ENCODE peak calls at places on chromosome 17, in four cellular contexts. A, J, M and O are unnamed samples.

GRCh38 chr17:1315891-1316403 is 36.5 kb downstream of the TRARG1 start:
- DNase-seq in A (no peak), J (no peak), M (no peak), O (peak; percentile 69)

GRCh38 chr17:31593806-31594205 is 202.3 kb downstream of the RAB11FIP4 start:
- DNase-seq in A (peak; percentile 97), J (no peak), M (no peak), O (peak; percentile 52)

GRCh38 chr17:4204676-4205075 is 59.1 kb downstream of the ANKFY1 start:
- DNase-seq in A (no peak), J (peak; percentile 24), M (peak; percentile 22), O (no peak)

GRCh38 chr17:57305329-57305728 is 49.0 kb downstream of the MSI2 start:
- DNase-seq in A (no peak), J (no peak), M (no peak), O (no peak)

GRCh38 chr17:78769200-78769773 is 12.8 kb downstream of the CYTH1 start:
- DNase-seq in A (no peak), J (no peak), M (no peak), O (no peak)

GRCh38 chr17:73325527-73325842 is 13.7 kb upstream of the CDC42EP4 start:
- DNase-seq in A (peak; percentile 18), J (no peak), M (peak; percentile 50), O (no peak)

GRCh38 chr17:9729034-9729650 is 62.2 kb downstream of the DHRS7C start:
- DNase-seq in A (peak; percentile 38), J (no peak), M (no peak), O (no peak)

GRCh38 chr17:40519089-40519775 is 17.8 kb upstream of the TNS4 start:
- DNase-seq in A (no peak), J (no peak), M (no peak), O (no peak)

GRCh38 chr17:27577884-27578717 is 52.9 kb upstream of the LGALS9 start:
- DNase-seq in A (no peak), J (no peak), M (no peak), O (peak; percentile 27)

GRCh38 chr17:82495844-82496528 is 23.5 kb upstream of the FOXK2 start:
- DNase-seq in A (no peak), J (peak; percentile 63), M (no peak), O (no peak)

GRCh38 chr17:81008140-81008539 is 16.5 kb downstream of the CHMP6 start:
- DNase-seq in A (no peak), J (no peak), M (no peak), O (no peak)

GRCh38 chr17:29096094-29096493 is 53.2 kb downstream of the PIPOX start:
- DNase-seq in A (no peak), J (no peak), M (no peak), O (no peak)

GRCh38 chr17:2025220-2025621 is at the start of gene RTN4RL1:
- DNase-seq in A (peak; percentile 84), J (peak; percentile 55), M (peak; percentile 41), O (peak; percentile 76)

GRCh38 chr17:76920364-76921139 is 52.3 kb downstream of the MGAT5B start:
- DNase-seq in A (no peak), J (no peak), M (no peak), O (no peak)

GRCh38 chr17:80330276-80330675 is 69.6 kb downstream of the RNF213 start:
- DNase-seq in A (no peak), J (no peak), M (no peak), O (no peak)

GRCh38 chr17:34579017-34579946 is at the start of gene TMEM132E:
- DNase-seq in A (no peak), J (no peak), M (no peak), O (peak; percentile 29)

GRCh38 chr17:1111599-1112443 is 68.0 kb downstream of the ABR start:
- DNase-seq in A (no peak), J (peak; percentile 72), M (no peak), O (peak; percentile 56)

GRCh38 chr17:61904094-61904710 is 23.6 kb downstream of the INTS2 start:
- DNase-seq in A (no peak), J (no peak), M (no peak), O (no peak)

GRCh38 chr17:376936-377863 is 24.6 kb upstream of the RPH3AL start:
- DNase-seq in A (peak; percentile 10), J (no peak), M (no peak), O (peak; percentile 54)

GRCh38 chr17:41617698-41618097 is 5.1 kb upstream of the KRT16 start:
- DNase-seq in A (no peak), J (no peak), M (no peak), O (no peak)

GRCh38 chr17:80774643-80775281 is 216.9 kb upstream of the CHMP6 start:
- DNase-seq in A (no peak), J (no peak), M (no peak), O (no peak)

GRCh38 chr17:17545984-17546383 is 45.5 kb downstream of the PEMT start:
- DNase-seq in A (no peak), J (no peak), M (no peak), O (no peak)

GRCh38 chr17:30788918-30789317 is 35.6 kb downstream of the CRLF3 start:
- DNase-seq in A (no peak), J (no peak), M (no peak), O (no peak)

GRCh38 chr17:45843722-45844121 is 959 bp upstream of the SPPL2C start:
- DNase-seq in A (no peak), J (no peak), M (no peak), O (no peak)

GRCh38 chr17:77489898-77490265 is 349.1 kb downstream of the SEC14L1 start:
- DNase-seq in A (no peak), J (no peak), M (peak; percentile 83), O (peak; percentile 88)

GRCh38 chr17:77516902-77517301 is 376.1 kb downstream of the SEC14L1 start:
- DNase-seq in A (peak; percentile 83), J (no peak), M (no peak), O (no peak)

GRCh38 chr17:15038656-15039055 is 226.5 kb downstream of the PMP22 start:
- DNase-seq in A (peak; percentile 22), J (no peak), M (no peak), O (no peak)

GRCh38 chr17:68352041-68352440 is 60.7 kb downstream of the ARSG start:
- DNase-seq in A (no peak), J (no peak), M (no peak), O (no peak)

GRCh38 chr17:14619821-14620220 is 318.9 kb downstream of the HS3ST3B1 start:
- DNase-seq in A (no peak), J (no peak), M (no peak), O (no peak)

GRCh38 chr17:1629647-1630310 is 1.1 kb upstream of the SLC43A2 start:
- DNase-seq in A (peak; percentile 28), J (peak; percentile 87), M (no peak), O (peak; percentile 63)

GRCh38 chr17:66625321-66625767 is 209.6 kb upstream of the CACNG5 start:
- DNase-seq in A (peak; percentile 47), J (no peak), M (no peak), O (no peak)

GRCh38 chr17:4796550-4796915 is 569 bp downstream of the PSMB6 start:
- DNase-seq in A (peak; percentile 39), J (no peak), M (no peak), O (no peak)

GRCh38 chr17:12738624-12739023 is 50.7 kb upstream of the ARHGAP44 start:
- DNase-seq in A (no peak), J (no peak), M (no peak), O (no peak)

GRCh38 chr17:51951737-51952136 is 206.8 kb downstream of the CA10 start:
- DNase-seq in A (no peak), J (no peak), M (no peak), O (no peak)

GRCh38 chr17:34741967-34742366 is 162.6 kb downstream of the TMEM132E start:
- DNase-seq in A (no peak), J (no peak), M (no peak), O (no peak)